ENCODE peak calls at places on chromosomes 4 and X, in nine cellular contexts. One of them, this sample, is unnamed.

GRCh38 chr4:10403633-10404445 is 53.4 kb downstream of the ZNF518B start:
- DNase-seq in stomach: no peak
- DNase-seq in cardiac muscle cell: peak
- DNase-seq in activated CD8-positive, alpha-beta memory T cell treated with anti-CD3 and anti-CD28 coated beads for 48 hours: no peak
- DNase-seq in activated T-cell treated with anti-CD3 and anti-CD28 coated beads, Interleukin-2, amount 50 U/mL, for 72 hours: no peak
- DNase-seq in glutamatergic neuron: no peak
- DNase-seq in fibroblast of the conjunctiva: no peak
- DNase-seq in CD4-positive, alpha-beta T cell: no peak
- DNase-seq in stimulated activated CD4-positive, alpha-beta T cell treated with anti-CD3 and anti-CD28 coated beads, Interleukin-12 subunit alpha, Interleukin-12 subunit beta, amount 100 ng/mL, for 24 hours: no peak
- DNase-seq in this sample: no peak

GRCh38 chrX:136725446-136726104 is 55.2 kb downstream of the ARHGEF6 start:
- DNase-seq in fibroblast of the conjunctiva: peak
- DNase-seq in stimulated activated CD4-positive, alpha-beta T cell treated with anti-CD3 and anti-CD28 coated beads, Interleukin-12 subunit alpha, Interleukin-12 subunit beta, amount 100 ng/mL, for 24 hours: no peak
- DNase-seq in glutamatergic neuron: no peak
- DNase-seq in cardiac muscle cell: peak
- DNase-seq in CD4-positive, alpha-beta T cell: no peak
- DNase-seq in activated T-cell treated with anti-CD3 and anti-CD28 coated beads, Interleukin-2, amount 50 U/mL, for 72 hours: no peak
- DNase-seq in stomach: no peak
- DNase-seq in activated CD8-positive, alpha-beta memory T cell treated with anti-CD3 and anti-CD28 coated beads for 48 hours: no peak
- DNase-seq in this sample: no peak

GRCh38 chrX:18809641-18810040 is 102.2 kb downstream of the PPEF1 start:
- DNase-seq in stomach: no peak
- DNase-seq in fibroblast of the conjunctiva: no peak
- DNase-seq in activated T-cell treated with anti-CD3 and anti-CD28 coated beads, Interleukin-2, amount 50 U/mL, for 72 hours: no peak
- DNase-seq in stimulated activated CD4-positive, alpha-beta T cell treated with anti-CD3 and anti-CD28 coated beads, Interleukin-12 subunit alpha, Interleukin-12 subunit beta, amount 100 ng/mL, for 24 hours: no peak
- DNase-seq in CD4-positive, alpha-beta T cell: no peak
- DNase-seq in cardiac muscle cell: no peak
- DNase-seq in activated CD8-positive, alpha-beta memory T cell treated with anti-CD3 and anti-CD28 coated beads for 48 hours: no peak
- DNase-seq in glutamatergic neuron: no peak
- DNase-seq in this sample: no peak

GRCh38 chrX:123425904-123426303 is 241.8 kb downstream of the GRIA3 start:
- DNase-seq in glutamatergic neuron: no peak
- DNase-seq in stimulated activated CD4-positive, alpha-beta T cell treated with anti-CD3 and anti-CD28 coated beads, Interleukin-12 subunit alpha, Interleukin-12 subunit beta, amount 100 ng/mL, for 24 hours: no peak
- DNase-seq in activated CD8-positive, alpha-beta memory T cell treated with anti-CD3 and anti-CD28 coated beads for 48 hours: no peak
- DNase-seq in fibroblast of the conjunctiva: peak
- DNase-seq in stomach: no peak
- DNase-seq in activated T-cell treated with anti-CD3 and anti-CD28 coated beads, Interleukin-2, amount 50 U/mL, for 72 hours: no peak
- DNase-seq in CD4-positive, alpha-beta T cell: no peak
- DNase-seq in cardiac muscle cell: peak
- DNase-seq in this sample: no peak

GRCh38 chr4:150212485-150212884 is 134.2 kb downstream of the DCLK2 start:
- DNase-seq in CD4-positive, alpha-beta T cell: no peak
- DNase-seq in cardiac muscle cell: no peak
- DNase-seq in activated CD8-positive, alpha-beta memory T cell treated with anti-CD3 and anti-CD28 coated beads for 48 hours: no peak
- DNase-seq in activated T-cell treated with anti-CD3 and anti-CD28 coated beads, Interleukin-2, amount 50 U/mL, for 72 hours: no peak
- DNase-seq in stimulated activated CD4-positive, alpha-beta T cell treated with anti-CD3 and anti-CD28 coated beads, Interleukin-12 subunit alpha, Interleukin-12 subunit beta, amount 100 ng/mL, for 24 hours: no peak
- DNase-seq in stomach: no peak
- DNase-seq in glutamatergic neuron: no peak
- DNase-seq in fibroblast of the conjunctiva: no peak
- DNase-seq in this sample: no peak

GRCh38 chr4:77310931-77311330 is 153.9 kb downstream of the CCNG2 start:
- DNase-seq in glutamatergic neuron: no peak
- DNase-seq in activated T-cell treated with anti-CD3 and anti-CD28 coated beads, Interleukin-2, amount 50 U/mL, for 72 hours: no peak
- DNase-seq in cardiac muscle cell: peak
- DNase-seq in activated CD8-positive, alpha-beta memory T cell treated with anti-CD3 and anti-CD28 coated beads for 48 hours: no peak
- DNase-seq in stomach: no peak
- DNase-seq in fibroblast of the conjunctiva: no peak
- DNase-seq in CD4-positive, alpha-beta T cell: no peak
- DNase-seq in stimulated activated CD4-positive, alpha-beta T cell treated with anti-CD3 and anti-CD28 coated beads, Interleukin-12 subunit alpha, Interleukin-12 subunit beta, amount 100 ng/mL, for 24 hours: no peak
- DNase-seq in this sample: no peak

GRCh38 chr4:87851332-87851731 is 18.6 kb downstream of the MEPE start:
- DNase-seq in CD4-positive, alpha-beta T cell: no peak
- DNase-seq in activated CD8-positive, alpha-beta memory T cell treated with anti-CD3 and anti-CD28 coated beads for 48 hours: no peak
- DNase-seq in fibroblast of the conjunctiva: no peak
- DNase-seq in stomach: no peak
- DNase-seq in cardiac muscle cell: no peak
- DNase-seq in stimulated activated CD4-positive, alpha-beta T cell treated with anti-CD3 and anti-CD28 coated beads, Interleukin-12 subunit alpha, Interleukin-12 subunit beta, amount 100 ng/mL, for 24 hours: no peak
- DNase-seq in activated T-cell treated with anti-CD3 and anti-CD28 coated beads, Interleukin-2, amount 50 U/mL, for 72 hours: no peak
- DNase-seq in glutamatergic neuron: no peak
- DNase-seq in this sample: peak

GRCh38 chr4:183323295-183323694 is 1.1 kb upstream of the CLDN24 start:
- DNase-seq in activated CD8-positive, alpha-beta memory T cell treated with anti-CD3 and anti-CD28 coated beads for 48 hours: no peak
- DNase-seq in CD4-positive, alpha-beta T cell: no peak
- DNase-seq in glutamatergic neuron: no peak
- DNase-seq in stimulated activated CD4-positive, alpha-beta T cell treated with anti-CD3 and anti-CD28 coated beads, Interleukin-12 subunit alpha, Interleukin-12 subunit beta, amount 100 ng/mL, for 24 hours: no peak
- DNase-seq in stomach: no peak
- DNase-seq in fibroblast of the conjunctiva: no peak
- DNase-seq in cardiac muscle cell: no peak
- DNase-seq in activated T-cell treated with anti-CD3 and anti-CD28 coated beads, Interleukin-2, amount 50 U/mL, for 72 hours: no peak
- DNase-seq in this sample: no peak

GRCh38 chrX:69388526-69388925 is 115.6 kb upstream of the NALF2 start:
- DNase-seq in activated CD8-positive, alpha-beta memory T cell treated with anti-CD3 and anti-CD28 coated beads for 48 hours: no peak
- DNase-seq in glutamatergic neuron: no peak
- DNase-seq in stimulated activated CD4-positive, alpha-beta T cell treated with anti-CD3 and anti-CD28 coated beads, Interleukin-12 subunit alpha, Interleukin-12 subunit beta, amount 100 ng/mL, for 24 hours: no peak
- DNase-seq in activated T-cell treated with anti-CD3 and anti-CD28 coated beads, Interleukin-2, amount 50 U/mL, for 72 hours: no peak
- DNase-seq in stomach: no peak
- DNase-seq in CD4-positive, alpha-beta T cell: no peak
- DNase-seq in cardiac muscle cell: no peak
- DNase-seq in fibroblast of the conjunctiva: no peak
- DNase-seq in this sample: no peak

GRCh38 chrX:22041931-22042530 is 9.9 kb downstream of the PHEX start:
- DNase-seq in glutamatergic neuron: peak
- DNase-seq in activated T-cell treated with anti-CD3 and anti-CD28 coated beads, Interleukin-2, amount 50 U/mL, for 72 hours: no peak
- DNase-seq in stomach: no peak
- DNase-seq in activated CD8-positive, alpha-beta memory T cell treated with anti-CD3 and anti-CD28 coated beads for 48 hours: no peak
- DNase-seq in fibroblast of the conjunctiva: no peak
- DNase-seq in cardiac muscle cell: no peak
- DNase-seq in CD4-positive, alpha-beta T cell: no peak
- DNase-seq in stimulated activated CD4-positive, alpha-beta T cell treated with anti-CD3 and anti-CD28 coated beads, Interleukin-12 subunit alpha, Interleukin-12 subunit beta, amount 100 ng/mL, for 24 hours: no peak
- DNase-seq in this sample: no peak

GRCh38 chr4:1558205-1558604 is 125.9 kb downstream of the FAM53A start:
- DNase-seq in glutamatergic neuron: no peak
- DNase-seq in cardiac muscle cell: no peak
- DNase-seq in fibroblast of the conjunctiva: no peak
- DNase-seq in activated CD8-positive, alpha-beta memory T cell treated with anti-CD3 and anti-CD28 coated beads for 48 hours: no peak
- DNase-seq in stomach: no peak
- DNase-seq in activated T-cell treated with anti-CD3 and anti-CD28 coated beads, Interleukin-2, amount 50 U/mL, for 72 hours: no peak
- DNase-seq in stimulated activated CD4-positive, alpha-beta T cell treated with anti-CD3 and anti-CD28 coated beads, Interleukin-12 subunit alpha, Interleukin-12 subunit beta, amount 100 ng/mL, for 24 hours: no peak
- DNase-seq in CD4-positive, alpha-beta T cell: no peak
- DNase-seq in this sample: no peak

GRCh38 chr4:171235516-171235915 is 577.7 kb upstream of the GALNTL6 start:
- DNase-seq in stimulated activated CD4-positive, alpha-beta T cell treated with anti-CD3 and anti-CD28 coated beads, Interleukin-12 subunit alpha, Interleukin-12 subunit beta, amount 100 ng/mL, for 24 hours: no peak
- DNase-seq in fibroblast of the conjunctiva: no peak
- DNase-seq in activated T-cell treated with anti-CD3 and anti-CD28 coated beads, Interleukin-2, amount 50 U/mL, for 72 hours: no peak
- DNase-seq in CD4-positive, alpha-beta T cell: no peak
- DNase-seq in cardiac muscle cell: no peak
- DNase-seq in glutamatergic neuron: no peak
- DNase-seq in stomach: no peak
- DNase-seq in activated CD8-positive, alpha-beta memory T cell treated with anti-CD3 and anti-CD28 coated beads for 48 hours: no peak
- DNase-seq in this sample: no peak

GRCh38 chrX:65871671-65872311 is 168.1 kb downstream of the VSIG4 start:
- DNase-seq in cardiac muscle cell: peak
- DNase-seq in activated CD8-positive, alpha-beta memory T cell treated with anti-CD3 and anti-CD28 coated beads for 48 hours: no peak
- DNase-seq in fibroblast of the conjunctiva: no peak
- DNase-seq in glutamatergic neuron: no peak
- DNase-seq in activated T-cell treated with anti-CD3 and anti-CD28 coated beads, Interleukin-2, amount 50 U/mL, for 72 hours: no peak
- DNase-seq in stomach: no peak
- DNase-seq in stimulated activated CD4-positive, alpha-beta T cell treated with anti-CD3 and anti-CD28 coated beads, Interleukin-12 subunit alpha, Interleukin-12 subunit beta, amount 100 ng/mL, for 24 hours: peak
- DNase-seq in CD4-positive, alpha-beta T cell: no peak
- DNase-seq in this sample: no peak

GRCh38 chr4:181822005-181822375 is 421.2 kb upstream of the TENM3 start:
- DNase-seq in activated T-cell treated with anti-CD3 and anti-CD28 coated beads, Interleukin-2, amount 50 U/mL, for 72 hours: no peak
- DNase-seq in fibroblast of the conjunctiva: no peak
- DNase-seq in glutamatergic neuron: no peak
- DNase-seq in CD4-positive, alpha-beta T cell: no peak
- DNase-seq in stimulated activated CD4-positive, alpha-beta T cell treated with anti-CD3 and anti-CD28 coated beads, Interleukin-12 subunit alpha, Interleukin-12 subunit beta, amount 100 ng/mL, for 24 hours: no peak
- DNase-seq in cardiac muscle cell: peak
- DNase-seq in activated CD8-positive, alpha-beta memory T cell treated with anti-CD3 and anti-CD28 coated beads for 48 hours: no peak
- DNase-seq in stomach: no peak
- DNase-seq in this sample: no peak

This sample was measured in CD14-positive monocyte.